ENCODE peak calls at places on chromosomes 1 and 21, in six cellular contexts. E, S, J, A, B and Z are unnamed samples.

GRCh38 chr1:60600532-60600931 is 481.8 kb upstream of the NFIA start:
- DNase-seq in S (no peak), E (no peak), B (no peak), A (no peak), J (no peak), Z (no peak)

GRCh38 chr1:25944986-25945385 is 38.8 kb upstream of the STMN1 start:
- DNase-seq in J (no peak), S (no peak), A (no peak), B (no peak), E (no peak), Z (no peak)

GRCh38 chr21:39568380-39568779 is 44.4 kb upstream of the B3GALT5 start:
- DNase-seq in E (no peak), A (no peak), B (no peak), S (no peak), J (no peak), Z (no peak)

GRCh38 chr21:43884012-43884860 is 19.2 kb downstream of the AGPAT3 start:
- DNase-seq in A (no peak), S (no peak), E (no peak), B (no peak), J (peak; percentile 57), Z (peak; percentile 91)

GRCh38 chr1:5235355-5235899 is 581.0 kb downstream of the AJAP1 start:
- DNase-seq in S (no peak), J (no peak), E (no peak), B (no peak), A (no peak), Z (no peak)

GRCh38 chr1:201166964-201167624 is 12.8 kb upstream of the TMEM9 start:
- DNase-seq in E (no peak), J (no peak), A (no peak), S (no peak), B (no peak), Z (no peak)

GRCh38 chr1:53628286-53628955 is 110.5 kb downstream of the GLIS1 start:
- DNase-seq in E (peak; percentile 43), J (no peak), A (no peak), B (peak; percentile 6), S (peak; percentile 22), Z (no peak)

GRCh38 chr1:25971044-25971881 is 26.6 kb downstream of the PAFAH2 start:
- DNase-seq in E (no peak), S (no peak), A (no peak), B (no peak), J (no peak), Z (no peak)

GRCh38 chr1:203491664-203492485 is 2.1 kb upstream of the OPTC start:
- DNase-seq in S (peak; percentile 59), J (no peak), B (no peak), E (no peak), A (no peak), Z (no peak)

GRCh38 chr1:1630965-1631792 is 794 bp upstream of the MMP23B start:
- DNase-seq in B (peak; percentile 83), A (peak; percentile 71), E (no peak), S (peak; percentile 83), J (peak; percentile 86), Z (no peak)

GRCh38 chr1:97999320-97999719 is 78.5 kb upstream of the DPYD start:
- DNase-seq in E (no peak), A (peak; percentile 23), B (no peak), J (no peak), S (no peak), Z (peak; percentile 23)

GRCh38 chr21:31326478-31327247 is 17.4 kb downstream of the TIAM1 start:
- DNase-seq in S (no peak), E (no peak), A (no peak), J (no peak), B (no peak), Z (no peak)

GRCh38 chr1:160777486-160778089 is 18.4 kb upstream of the LY9 start:
- DNase-seq in J (no peak), A (no peak), S (no peak), E (no peak), B (no peak), Z (peak; percentile 30)

GRCh38 chr1:53198241-53198651 is 1.6 kb downstream of the CPT2 start:
- DNase-seq in S (peak; percentile 16), B (no peak), E (no peak), A (peak; percentile 40), J (no peak), Z (no peak)

GRCh38 chr21:42579456-42580075 is 65.9 kb downstream of the SLC37A1 start:
- DNase-seq in E (peak; percentile 33), J (peak; percentile 47), A (no peak), B (peak; percentile 21), S (no peak), Z (no peak)

GRCh38 chr1:15332525-15332924 is 77.2 kb upstream of the EFHD2 start:
- DNase-seq in A (no peak), E (no peak), J (no peak), S (no peak), B (no peak), Z (no peak)

GRCh38 chr1:81412954-81413353 is 387.8 kb upstream of the ADGRL2 start:
- DNase-seq in A (no peak), S (no peak), J (no peak), E (no peak), B (no peak), Z (no peak)

GRCh38 chr1:5640845-5641244 is 351.4 kb downstream of the NPHP4 start:
- DNase-seq in J (no peak), S (no peak), E (no peak), A (no peak), B (no peak), Z (peak; percentile 13)

GRCh38 chr1:53590104-53590503 is 130.9 kb downstream of the DMRTB1 start:
- DNase-seq in B (no peak), J (no peak), S (no peak), E (no peak), A (no peak), Z (no peak)

GRCh38 chr1:181094813-181095212 is 6.3 kb downstream of the IER5 start:
- DNase-seq in S (peak; percentile 87), A (peak; percentile 83), B (peak; percentile 61), E (no peak), J (no peak), Z (peak; percentile 80)

GRCh38 chr1:157156058-157156541 is 17.9 kb upstream of the ETV3 start:
- DNase-seq in E (no peak), S (peak; percentile 82), A (peak; percentile 56), J (peak; percentile 93), B (peak; percentile 79), Z (peak; percentile 79)

GRCh38 chr1:56120021-56120420 is 459.3 kb downstream of the PLPP3 start:
- DNase-seq in S (no peak), J (no peak), A (peak; percentile 41), B (no peak), E (no peak), Z (no peak)

GRCh38 chr1:36269408-36269838 is 36.7 kb upstream of the SH3D21 start:
- DNase-seq in J (no peak), B (no peak), A (peak; percentile 28), S (no peak), E (peak; percentile 67), Z (no peak)

GRCh38 chr1:203557958-203558760 is 64.2 kb downstream of the OPTC start:
- DNase-seq in E (no peak), J (no peak), A (peak; percentile 98), S (peak; percentile 96), B (peak; percentile 85), Z (peak; percentile 92)

GRCh38 chr1:179079113-179079761 is 2.6 kb upstream of the TOR3A start:
- DNase-seq in S (peak; percentile 78), B (no peak), E (no peak), A (peak; percentile 85), J (no peak), Z (peak; percentile 50)

GRCh38 chr1:36322786-36323635 is 434 bp downstream of the EVA1B start:
- DNase-seq in A (peak; percentile 69), S (peak; percentile 87), B (peak; percentile 84), J (peak; percentile 88), E (no peak), Z (peak; percentile 66)

GRCh38 chr1:94236630-94237290 is 624 bp downstream of the ARHGAP29 start:
- DNase-seq in A (peak; percentile 59), J (no peak), E (no peak), B (peak; percentile 58), S (peak; percentile 71), Z (peak; percentile 52)

GRCh38 chr1:8473892-8474300 is 156.0 kb downstream of the SLC45A1 start:
- DNase-seq in A (no peak), S (no peak), E (no peak), J (no peak), B (no peak), Z (no peak)

GRCh38 chr1:8473121-8473891 is 155.4 kb downstream of the SLC45A1 start:
- DNase-seq in E (no peak), S (no peak), J (no peak), B (no peak), A (no peak), Z (no peak)

GRCh38 chr1:8474369-8474768 is 156.5 kb downstream of the SLC45A1 start:
- DNase-seq in S (no peak), A (no peak), B (no peak), J (no peak), E (no peak), Z (no peak)

GRCh38 chr1:8471451-8471850 is 153.5 kb downstream of the SLC45A1 start:
- DNase-seq in B (no peak), E (no peak), S (no peak), J (no peak), A (no peak), Z (no peak)

DNA sequence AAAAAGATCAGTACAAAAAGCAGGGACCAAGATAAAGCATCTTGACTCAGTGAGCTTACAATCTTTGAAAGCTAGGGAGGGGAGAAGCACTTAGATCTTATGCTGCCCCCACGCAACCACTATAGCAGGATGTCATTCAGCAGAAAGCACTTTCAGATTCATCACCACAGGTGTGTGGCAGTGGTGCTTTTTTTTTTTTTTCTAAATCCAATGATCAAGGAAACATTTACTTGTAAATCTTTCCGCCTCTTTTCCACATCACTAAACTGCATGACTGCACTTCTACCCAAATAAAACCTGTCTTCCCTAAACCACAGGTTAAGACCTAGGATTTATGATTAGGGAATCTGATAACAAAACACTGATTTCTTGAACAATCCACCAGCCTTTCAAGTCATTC is 154.8 kb downstream of the SLC45A1 start:
- DNase-seq in E (no peak), S (no peak), A (no peak), J (no peak), B (no peak), Z (no peak)
- H3K4me1 ChIP-seq in E (no peaks in the 10 kb centered on the region), S (peaks cover 17% of the 10 kb centered on the region), A (peaks cover 2% of the 10 kb centered on the region), J (peaks cover 49% of the 10 kb centered on the region), B (peaks cover under 1% of the 10 kb centered on the region), Z (no peaks in the 10 kb centered on the region)

GRCh38 chr1:21911205-21912001 is 25.7 kb downstream of the HSPG2 start:
- DNase-seq in A (peak; percentile 59), S (no peak), B (peak; percentile 80), E (no peak), J (no peak), Z (no peak)
- H3K27ac ChIP-seq in A (peak overlapping the region; percentile 69), S (peak overlapping the region; percentile 94), B (peak overlapping the region; percentile 79), E (peak overlapping the region; percentile 88), J (peak overlapping the region; percentile 46), Z (no peak overlapping the region)

GRCh38 chr1:155057104-155057503 is 6.0 kb downstream of the ADAM15 start:
- DNase-seq in A (no peak), S (no peak), E (no peak), J (no peak), B (no peak), Z (no peak)
- H3K36me3 ChIP-seq in A (peaks cover 7% of the 10 kb centered on the region), S (peaks cover 29% of the 10 kb centered on the region), E (no peaks in the 10 kb centered on the region), J (peaks cover 50% of the 10 kb centered on the region), B (peaks cover 2% of the 10 kb centered on the region), Z (no peaks in the 10 kb centered on the region)

DNA sequence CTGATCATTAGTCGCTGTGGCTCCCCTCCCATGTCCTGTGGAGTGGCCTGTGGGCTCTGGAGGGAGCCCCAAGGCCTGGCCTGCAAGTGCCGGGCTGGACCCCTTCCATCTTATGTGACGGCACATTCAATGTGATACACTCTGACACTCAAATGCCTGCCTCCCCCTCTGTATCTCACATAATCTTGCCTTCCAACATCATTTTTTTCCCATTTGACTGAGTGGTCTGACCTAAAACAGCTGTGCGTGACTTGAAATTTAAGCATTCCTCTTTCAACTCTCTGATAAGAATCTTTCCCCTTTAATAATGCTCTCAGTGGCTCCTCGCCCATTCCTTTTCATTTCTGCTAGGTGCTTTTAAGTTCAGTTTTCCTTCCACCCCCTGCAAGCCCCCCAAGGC is 426.7 kb upstream of the DAB1 start:
- DNase-seq in S (no peak), B (no peak), A (no peak), E (no peak), J (no peak), Z (no peak)
- H3K4me1 ChIP-seq in S (no peaks in the 10 kb centered on the region), B (no peaks in the 10 kb centered on the region), A (no peaks in the 10 kb centered on the region), E (no peaks in the 10 kb centered on the region), J (no peaks in the 10 kb centered on the region), Z (no peaks in the 10 kb centered on the region)